ENCODE peak calls at places on chromosomes 16 and 17, in five cellular contexts. One of them, this sample, is unnamed.
A peak's percentile ranks its signal among the peaks of the same experiment; 100 is the strongest.

GRCh38 chr16:74698220-74698619 is 2.4 kb downstream of the MLKL start:
- DNase-seq in BJ: no peak
- DNase-seq in cardiac septum: no peak
- DNase-seq in WERI-Rb-1: no peak
- DNase-seq in activated CD4-positive, alpha-beta T cell treated with anti-CD3 and anti-CD28 coated beads, Interleukin-2, amount 50 U/mL, for 48 hours: no peak
- DNase-seq in this sample: no peak

GRCh38 chr16:50696575-50697420 is 3.4 kb downstream of the NOD2 start:
- DNase-seq in WERI-Rb-1: no peak
- DNase-seq in BJ: no peak
- DNase-seq in activated CD4-positive, alpha-beta T cell treated with anti-CD3 and anti-CD28 coated beads, Interleukin-2, amount 50 U/mL, for 48 hours: peak; percentile 86
- DNase-seq in cardiac septum: peak; percentile 93
- DNase-seq in this sample: peak; percentile 91

GRCh38 chr17:42848093-42848492 is 2.9 kb upstream of the AOC3 start:
- DNase-seq in WERI-Rb-1: no peak
- DNase-seq in cardiac septum: no peak
- DNase-seq in BJ: no peak
- DNase-seq in activated CD4-positive, alpha-beta T cell treated with anti-CD3 and anti-CD28 coated beads, Interleukin-2, amount 50 U/mL, for 48 hours: no peak
- DNase-seq in this sample: no peak

GRCh38 chr17:19346351-19347255 is 15.9 kb downstream of the B9D1 start:
- DNase-seq in BJ: peak; percentile 69
- DNase-seq in WERI-Rb-1: peak; percentile 78
- DNase-seq in activated CD4-positive, alpha-beta T cell treated with anti-CD3 and anti-CD28 coated beads, Interleukin-2, amount 50 U/mL, for 48 hours: no peak
- DNase-seq in cardiac septum: peak; percentile 87
- DNase-seq in this sample: peak; percentile 89

GRCh38 chr16:10362077-10362863 is 23.6 kb upstream of the ATF7IP2 start:
- DNase-seq in BJ: no peak
- DNase-seq in WERI-Rb-1: no peak
- DNase-seq in cardiac septum: no peak
- DNase-seq in activated CD4-positive, alpha-beta T cell treated with anti-CD3 and anti-CD28 coated beads, Interleukin-2, amount 50 U/mL, for 48 hours: peak; percentile 8
- DNase-seq in this sample: no peak

GRCh38 chr16:20306401-20306800 is 20.9 kb downstream of the GP2 start:
- DNase-seq in activated CD4-positive, alpha-beta T cell treated with anti-CD3 and anti-CD28 coated beads, Interleukin-2, amount 50 U/mL, for 48 hours: no peak
- DNase-seq in WERI-Rb-1: no peak
- DNase-seq in BJ: no peak
- DNase-seq in cardiac septum: no peak
- DNase-seq in this sample: no peak

GRCh38 chr16:62869837-62870236 is 833.6 kb upstream of the CDH8 start:
- DNase-seq in activated CD4-positive, alpha-beta T cell treated with anti-CD3 and anti-CD28 coated beads, Interleukin-2, amount 50 U/mL, for 48 hours: no peak
- DNase-seq in cardiac septum: no peak
- DNase-seq in BJ: no peak
- DNase-seq in WERI-Rb-1: no peak
- DNase-seq in this sample: no peak

GRCh38 chr17:78257810-78258322 is 26.4 kb downstream of the TMEM235 start:
- DNase-seq in cardiac septum: peak; percentile 90
- DNase-seq in BJ: no peak
- DNase-seq in WERI-Rb-1: no peak
- DNase-seq in activated CD4-positive, alpha-beta T cell treated with anti-CD3 and anti-CD28 coated beads, Interleukin-2, amount 50 U/mL, for 48 hours: peak; percentile 51
- DNase-seq in this sample: no peak

GRCh38 chr16:29820271-29820701 is at the start of gene MVP:
- DNase-seq in WERI-Rb-1: peak; percentile 72
- DNase-seq in cardiac septum: peak; percentile 91
- DNase-seq in activated CD4-positive, alpha-beta T cell treated with anti-CD3 and anti-CD28 coated beads, Interleukin-2, amount 50 U/mL, for 48 hours: peak; percentile 70
- DNase-seq in BJ: no peak
- DNase-seq in this sample: peak; percentile 89

GRCh38 chr16:88353232-88353631 is 29.5 kb upstream of the ZNF469 start:
- DNase-seq in WERI-Rb-1: no peak
- DNase-seq in activated CD4-positive, alpha-beta T cell treated with anti-CD3 and anti-CD28 coated beads, Interleukin-2, amount 50 U/mL, for 48 hours: no peak
- DNase-seq in cardiac septum: no peak
- DNase-seq in BJ: no peak
- DNase-seq in this sample: peak; percentile 56

GRCh38 chr16:72979974-72980373 is 68.0 kb downstream of the ZFHX3 start:
- DNase-seq in activated CD4-positive, alpha-beta T cell treated with anti-CD3 and anti-CD28 coated beads, Interleukin-2, amount 50 U/mL, for 48 hours: no peak
- DNase-seq in WERI-Rb-1: no peak
- DNase-seq in cardiac septum: no peak
- DNase-seq in BJ: no peak
- DNase-seq in this sample: no peak

GRCh38 chr17:44820631-44821196 is 9.4 kb downstream of the GJC1 start:
- DNase-seq in BJ: peak; percentile 84
- DNase-seq in cardiac septum: no peak
- DNase-seq in activated CD4-positive, alpha-beta T cell treated with anti-CD3 and anti-CD28 coated beads, Interleukin-2, amount 50 U/mL, for 48 hours: no peak
- DNase-seq in WERI-Rb-1: no peak
- DNase-seq in this sample: peak; percentile 59

GRCh38 chr17:75549246-75550138 is 24.0 kb downstream of the LLGL2 start:
- DNase-seq in WERI-Rb-1: peak; percentile 9
- DNase-seq in BJ: no peak
- DNase-seq in activated CD4-positive, alpha-beta T cell treated with anti-CD3 and anti-CD28 coated beads, Interleukin-2, amount 50 U/mL, for 48 hours: no peak
- DNase-seq in cardiac septum: no peak
- DNase-seq in this sample: no peak

GRCh38 chr17:31211352-31212012 is 85.6 kb downstream of the OMG start:
- DNase-seq in cardiac septum: no peak
- DNase-seq in BJ: no peak
- DNase-seq in activated CD4-positive, alpha-beta T cell treated with anti-CD3 and anti-CD28 coated beads, Interleukin-2, amount 50 U/mL, for 48 hours: no peak
- DNase-seq in WERI-Rb-1: no peak
- DNase-seq in this sample: no peak

GRCh38 chr17:57259817-57260216 is 3.5 kb downstream of the MSI2 start:
- DNase-seq in WERI-Rb-1: no peak
- DNase-seq in BJ: no peak
- DNase-seq in activated CD4-positive, alpha-beta T cell treated with anti-CD3 and anti-CD28 coated beads, Interleukin-2, amount 50 U/mL, for 48 hours: no peak
- DNase-seq in cardiac septum: no peak
- DNase-seq in this sample: no peak

GRCh38 chr17:70119961-70120360 is 44.9 kb downstream of the KCNJ16 start:
- DNase-seq in BJ: no peak
- DNase-seq in cardiac septum: no peak
- DNase-seq in WERI-Rb-1: no peak
- DNase-seq in activated CD4-positive, alpha-beta T cell treated with anti-CD3 and anti-CD28 coated beads, Interleukin-2, amount 50 U/mL, for 48 hours: no peak
- DNase-seq in this sample: no peak

GRCh38 chr17:34658796-34659195 is 79.4 kb downstream of the TMEM132E start:
- DNase-seq in cardiac septum: no peak
- DNase-seq in activated CD4-positive, alpha-beta T cell treated with anti-CD3 and anti-CD28 coated beads, Interleukin-2, amount 50 U/mL, for 48 hours: no peak
- DNase-seq in WERI-Rb-1: no peak
- DNase-seq in BJ: no peak
- DNase-seq in this sample: no peak

GRCh38 chr17:34826332-34826731 is 134.9 kb downstream of the CCT6B start:
- DNase-seq in BJ: no peak
- DNase-seq in activated CD4-positive, alpha-beta T cell treated with anti-CD3 and anti-CD28 coated beads, Interleukin-2, amount 50 U/mL, for 48 hours: no peak
- DNase-seq in cardiac septum: no peak
- DNase-seq in WERI-Rb-1: no peak
- DNase-seq in this sample: no peak

GRCh38 chr17:55873017-55873758 is 122.3 kb downstream of the PCTP start:
- DNase-seq in WERI-Rb-1: no peak
- DNase-seq in activated CD4-positive, alpha-beta T cell treated with anti-CD3 and anti-CD28 coated beads, Interleukin-2, amount 50 U/mL, for 48 hours: no peak
- DNase-seq in BJ: no peak
- DNase-seq in cardiac septum: no peak
- DNase-seq in this sample: no peak

GRCh38 chr16:2196162-2196980 is at the start of gene CASKIN1:
- DNase-seq in cardiac septum: no peak
- DNase-seq in WERI-Rb-1: no peak
- DNase-seq in activated CD4-positive, alpha-beta T cell treated with anti-CD3 and anti-CD28 coated beads, Interleukin-2, amount 50 U/mL, for 48 hours: no peak
- DNase-seq in BJ: no peak
- DNase-seq in this sample: no peak

GRCh38 chr17:16507918-16508533 is 16.0 kb upstream of the LRRC75A start:
- DNase-seq in cardiac septum: no peak
- DNase-seq in BJ: no peak
- DNase-seq in WERI-Rb-1: no peak
- DNase-seq in activated CD4-positive, alpha-beta T cell treated with anti-CD3 and anti-CD28 coated beads, Interleukin-2, amount 50 U/mL, for 48 hours: no peak
- DNase-seq in this sample: no peak

GRCh38 chr17:17051791-17052461 is 9.7 kb downstream of the MPRIP start:
- DNase-seq in BJ: no peak
- DNase-seq in WERI-Rb-1: no peak
- DNase-seq in cardiac septum: peak; percentile 70
- DNase-seq in activated CD4-positive, alpha-beta T cell treated with anti-CD3 and anti-CD28 coated beads, Interleukin-2, amount 50 U/mL, for 48 hours: no peak
- DNase-seq in this sample: peak; percentile 48

GRCh38 chr17:80649672-80650338 is 105.2 kb downstream of the RPTOR start:
- DNase-seq in BJ: peak; percentile 55
- DNase-seq in WERI-Rb-1: peak; percentile 95
- DNase-seq in cardiac septum: peak; percentile 87
- DNase-seq in activated CD4-positive, alpha-beta T cell treated with anti-CD3 and anti-CD28 coated beads, Interleukin-2, amount 50 U/mL, for 48 hours: peak; percentile 87
- DNase-seq in this sample: no peak

GRCh38 chr16:54283735-54284318 is 2.8 kb downstream of the IRX3 start:
- DNase-seq in WERI-Rb-1: no peak
- DNase-seq in activated CD4-positive, alpha-beta T cell treated with anti-CD3 and anti-CD28 coated beads, Interleukin-2, amount 50 U/mL, for 48 hours: no peak
- DNase-seq in BJ: no peak
- DNase-seq in cardiac septum: no peak
- DNase-seq in this sample: no peak

GRCh38 chr17:79892457-79893236 is 53.4 kb upstream of the CBX4 start:
- DNase-seq in WERI-Rb-1: no peak
- DNase-seq in BJ: no peak
- DNase-seq in activated CD4-positive, alpha-beta T cell treated with anti-CD3 and anti-CD28 coated beads, Interleukin-2, amount 50 U/mL, for 48 hours: no peak
- DNase-seq in cardiac septum: no peak
- DNase-seq in this sample: peak; percentile 32

This sample was measured in sigmoid colon.